ENCODE peak calls at places on chromosomes 2 and 18, in six cellular contexts. One of them, this sample, is unnamed.

GRCh38 chr18:54149078-54149697 is 75.3 kb downstream of the MBD2 start:
- DNase-seq in neuronal stem cell: no peak
- DNase-seq in mesendoderm: peak; percentile 83
- DNase-seq in IMR-90: peak; percentile 88
- DNase-seq in H1: no peak
- DNase-seq in trophoblast cell: peak; percentile 82
- DNase-seq in this sample: peak; percentile 91

GRCh38 chr2:66862871-66863650 is 428.1 kb downstream of the MEIS1 start:
- DNase-seq in neuronal stem cell: no peak
- DNase-seq in mesendoderm: no peak
- DNase-seq in IMR-90: peak; percentile 90
- DNase-seq in H1: no peak
- DNase-seq in trophoblast cell: peak; percentile 30
- DNase-seq in this sample: peak; percentile 72

GRCh38 chr2:7829241-7829640 is 852.6 kb upstream of the ID2 start:
- DNase-seq in neuronal stem cell: no peak
- DNase-seq in mesendoderm: no peak
- DNase-seq in IMR-90: peak; percentile 8
- DNase-seq in H1: no peak
- DNase-seq in trophoblast cell: no peak
- DNase-seq in this sample: no peak

GRCh38 chr2:46979611-46980010 is 64.0 kb upstream of the MCFD2 start:
- DNase-seq in neuronal stem cell: no peak
- DNase-seq in mesendoderm: no peak
- DNase-seq in IMR-90: no peak
- DNase-seq in H1: no peak
- DNase-seq in trophoblast cell: no peak
- DNase-seq in this sample: no peak

GRCh38 chr18:36376361-36376760 is 78.8 kb downstream of the FHOD3 start:
- DNase-seq in neuronal stem cell: no peak
- DNase-seq in mesendoderm: no peak
- DNase-seq in IMR-90: peak; percentile 64
- DNase-seq in H1: no peak
- DNase-seq in trophoblast cell: no peak
- DNase-seq in this sample: no peak

GRCh38 chr2:54503192-54503591 is 47.1 kb downstream of the SPTBN1 start:
- DNase-seq in neuronal stem cell: peak; percentile 45
- DNase-seq in mesendoderm: peak; percentile 82
- DNase-seq in IMR-90: peak; percentile 24
- DNase-seq in H1: no peak
- DNase-seq in trophoblast cell: no peak
- DNase-seq in this sample: no peak

GRCh38 chr18:21896732-21897336 is 156.2 kb downstream of the MIB1 start:
- DNase-seq in neuronal stem cell: no peak
- DNase-seq in mesendoderm: no peak
- DNase-seq in IMR-90: no peak
- DNase-seq in H1: no peak
- DNase-seq in trophoblast cell: no peak
- DNase-seq in this sample: no peak

GRCh38 chr2:37232131-37232933 is 874 bp downstream of the NDUFAF7 start:
- DNase-seq in neuronal stem cell: no peak
- DNase-seq in mesendoderm: peak; percentile 26
- DNase-seq in IMR-90: peak; percentile 27
- DNase-seq in H1: no peak
- DNase-seq in trophoblast cell: peak; percentile 39
- DNase-seq in this sample: no peak

GRCh38 chr2:222862068-222862914 is 1.5 kb downstream of the ACSL3 start:
- DNase-seq in neuronal stem cell: no peak
- DNase-seq in mesendoderm: no peak
- DNase-seq in IMR-90: peak; percentile 62
- DNase-seq in H1: no peak
- DNase-seq in trophoblast cell: no peak
- DNase-seq in this sample: peak; percentile 63

GRCh38 chr2:70920367-70920715 is 15.4 kb upstream of the ATP6V1B1 start:
- DNase-seq in neuronal stem cell: no peak
- DNase-seq in mesendoderm: no peak
- DNase-seq in IMR-90: no peak
- DNase-seq in H1: no peak
- DNase-seq in trophoblast cell: no peak
- DNase-seq in this sample: no peak

GRCh38 chr18:23529597-23529996 is 26.3 kb downstream of the RMC1 start:
- DNase-seq in neuronal stem cell: no peak
- DNase-seq in mesendoderm: peak; percentile 83
- DNase-seq in IMR-90: peak; percentile 62
- DNase-seq in H1: no peak
- DNase-seq in trophoblast cell: peak; percentile 28
- DNase-seq in this sample: peak; percentile 67

GRCh38 chr2:69600425-69600824 is 43.1 kb downstream of the AAK1 start:
- DNase-seq in neuronal stem cell: no peak
- DNase-seq in mesendoderm: no peak
- DNase-seq in IMR-90: no peak
- DNase-seq in H1: no peak
- DNase-seq in trophoblast cell: no peak
- DNase-seq in this sample: no peak

GRCh38 chr2:54456526-54457325 is 599 bp downstream of the SPTBN1 start:
- DNase-seq in neuronal stem cell: peak; percentile 67
- DNase-seq in mesendoderm: peak; percentile 59
- DNase-seq in IMR-90: peak; percentile 19
- DNase-seq in H1: no peak
- DNase-seq in trophoblast cell: no peak
- DNase-seq in this sample: peak; percentile 45

GRCh38 chr2:182650704-182651103 is 65.4 kb upstream of the DNAJC10 start:
- DNase-seq in neuronal stem cell: peak; percentile 14
- DNase-seq in mesendoderm: peak; percentile 52
- DNase-seq in IMR-90: peak; percentile 76
- DNase-seq in H1: no peak
- DNase-seq in trophoblast cell: peak; percentile 7
- DNase-seq in this sample: peak; percentile 75

GRCh38 chr18:62738638-62739037 is 23.3 kb downstream of the PHLPP1 start:
- DNase-seq in neuronal stem cell: no peak
- DNase-seq in mesendoderm: no peak
- DNase-seq in IMR-90: no peak
- DNase-seq in H1: no peak
- DNase-seq in trophoblast cell: no peak
- DNase-seq in this sample: no peak

GRCh38 chr2:140526575-140526974 is 1604.2 kb downstream of the LRP1B start:
- DNase-seq in neuronal stem cell: no peak
- DNase-seq in mesendoderm: peak; percentile 64
- DNase-seq in IMR-90: no peak
- DNase-seq in H1: no peak
- DNase-seq in trophoblast cell: no peak
- DNase-seq in this sample: no peak

GRCh38 chr18:70337139-70337972 is 48.5 kb downstream of the SOCS6 start:
- DNase-seq in neuronal stem cell: peak; percentile 6
- DNase-seq in mesendoderm: peak; percentile 96
- DNase-seq in IMR-90: peak; percentile 92
- DNase-seq in H1: peak; percentile 25
- DNase-seq in trophoblast cell: peak; percentile 89
- DNase-seq in this sample: peak; percentile 93

GRCh38 chr2:106745468-106745867 is 140.5 kb downstream of the ST6GAL2 start:
- DNase-seq in neuronal stem cell: no peak
- DNase-seq in mesendoderm: no peak
- DNase-seq in IMR-90: no peak
- DNase-seq in H1: no peak
- DNase-seq in trophoblast cell: no peak
- DNase-seq in this sample: no peak

GRCh38 chr18:59715966-59716369 is 18.7 kb upstream of the CCBE1 start:
- DNase-seq in neuronal stem cell: no peak
- DNase-seq in mesendoderm: no peak
- DNase-seq in IMR-90: peak; percentile 95
- DNase-seq in H1: no peak
- DNase-seq in trophoblast cell: peak; percentile 46
- DNase-seq in this sample: peak; percentile 86

GRCh38 chr18:40935423-40935822 is 1019.6 kb upstream of the PIK3C3 start:
- DNase-seq in neuronal stem cell: no peak
- DNase-seq in mesendoderm: peak; percentile 64
- DNase-seq in IMR-90: peak; percentile 15
- DNase-seq in H1: no peak
- DNase-seq in trophoblast cell: no peak
- DNase-seq in this sample: peak; percentile 20

GRCh38 chr2:20615046-20615465 is 35.8 kb downstream of the HS1BP3 start:
- DNase-seq in neuronal stem cell: no peak
- DNase-seq in mesendoderm: no peak
- DNase-seq in IMR-90: no peak
- DNase-seq in H1: no peak
- DNase-seq in trophoblast cell: no peak
- DNase-seq in this sample: no peak

GRCh38 chr2:3041841-3042600 is 335.6 kb downstream of the EIPR1 start:
- DNase-seq in neuronal stem cell: no peak
- DNase-seq in mesendoderm: no peak
- DNase-seq in IMR-90: no peak
- DNase-seq in H1: no peak
- DNase-seq in trophoblast cell: no peak
- DNase-seq in this sample: no peak

GRCh38 chr18:42338683-42339082 is 383.6 kb downstream of the PIK3C3 start:
- DNase-seq in neuronal stem cell: no peak
- DNase-seq in mesendoderm: no peak
- DNase-seq in IMR-90: no peak
- DNase-seq in H1: no peak
- DNase-seq in trophoblast cell: no peak
- DNase-seq in this sample: no peak

GRCh38 chr2:165793779-165794519 is at the start of gene GALNT3:
- DNase-seq in neuronal stem cell: peak; percentile 36
- DNase-seq in mesendoderm: peak; percentile 91
- DNase-seq in IMR-90: no peak
- DNase-seq in H1: peak; percentile 67
- DNase-seq in trophoblast cell: peak; percentile 97
- DNase-seq in this sample: peak; percentile 11

GRCh38 chr2:27915191-27915590 is 24.7 kb downstream of the BABAM2 start:
- DNase-seq in neuronal stem cell: no peak
- DNase-seq in mesendoderm: no peak
- DNase-seq in IMR-90: no peak
- DNase-seq in H1: no peak
- DNase-seq in trophoblast cell: no peak
- DNase-seq in this sample: no peak

GRCh38 chr2:239948100-239948881 is 76.9 kb downstream of the NDUFA10 start:
- DNase-seq in neuronal stem cell: no peak
- DNase-seq in mesendoderm: no peak
- DNase-seq in IMR-90: no peak
- DNase-seq in H1: no peak
- DNase-seq in trophoblast cell: no peak
- DNase-seq in this sample: no peak

GRCh38 chr2:175633227-175633626 is 368.8 kb downstream of the LNPK start:
- DNase-seq in neuronal stem cell: no peak
- DNase-seq in mesendoderm: no peak
- DNase-seq in IMR-90: no peak
- DNase-seq in H1: no peak
- DNase-seq in trophoblast cell: no peak
- DNase-seq in this sample: no peak

GRCh38 chr2:180924078-180924477 is 56.3 kb upstream of the UBE2E3 start:
- DNase-seq in neuronal stem cell: no peak
- DNase-seq in mesendoderm: no peak
- DNase-seq in IMR-90: no peak
- DNase-seq in H1: no peak
- DNase-seq in trophoblast cell: no peak
- DNase-seq in this sample: no peak

GRCh38 chr2:167708998-167709397 is 538.4 kb downstream of the STK39 start:
- DNase-seq in neuronal stem cell: no peak
- DNase-seq in mesendoderm: no peak
- DNase-seq in IMR-90: no peak
- DNase-seq in H1: no peak
- DNase-seq in trophoblast cell: no peak
- DNase-seq in this sample: no peak

GRCh38 chr2:127308586-127309138 is 14.7 kb upstream of the ERCC3 start:
- DNase-seq in neuronal stem cell: no peak
- DNase-seq in mesendoderm: no peak
- DNase-seq in IMR-90: no peak
- DNase-seq in H1: no peak
- DNase-seq in trophoblast cell: no peak
- DNase-seq in this sample: no peak

GRCh38 chr2:127314193-127314988 is 20.4 kb upstream of the ERCC3 start:
- DNase-seq in neuronal stem cell: no peak
- DNase-seq in mesendoderm: no peak
- DNase-seq in IMR-90: no peak
- DNase-seq in H1: no peak
- DNase-seq in trophoblast cell: no peak
- DNase-seq in this sample: no peak

GRCh38 chr2:127313359-127313758 is 19.4 kb upstream of the ERCC3 start:
- DNase-seq in neuronal stem cell: no peak
- DNase-seq in mesendoderm: no peak
- DNase-seq in IMR-90: no peak
- DNase-seq in H1: no peak
- DNase-seq in trophoblast cell: peak; percentile 2
- DNase-seq in this sample: no peak

GRCh38 chr2:127309468-127309867 is 15.5 kb upstream of the ERCC3 start:
- DNase-seq in neuronal stem cell: no peak
- DNase-seq in mesendoderm: no peak
- DNase-seq in IMR-90: no peak
- DNase-seq in H1: no peak
- DNase-seq in trophoblast cell: no peak
- DNase-seq in this sample: no peak

GRCh38 chr2:127310980-127311379 is 17.0 kb upstream of the ERCC3 start:
- DNase-seq in neuronal stem cell: no peak
- DNase-seq in mesendoderm: no peak
- DNase-seq in IMR-90: no peak
- DNase-seq in H1: no peak
- DNase-seq in trophoblast cell: no peak
- DNase-seq in this sample: no peak
- H3K36me3 ChIP-seq in neuronal stem cell: peaks cover 12% of the 10 kb centered on the region
- H3K36me3 ChIP-seq in mesendoderm: peaks cover 6% of the 10 kb centered on the region
- H3K36me3 ChIP-seq in IMR-90: peaks cover 32% of the 10 kb centered on the region
- H3K36me3 ChIP-seq in H1: peaks cover 3% of the 10 kb centered on the region
- H3K36me3 ChIP-seq in trophoblast cell: peaks cover 10% of the 10 kb centered on the region
- H3K36me3 ChIP-seq in this sample: peaks cover 87% of the 10 kb centered on the region

GRCh38 chr18:6248017-6248416 is 166.7 kb downstream of the L3MBTL4 start:
- DNase-seq in neuronal stem cell: no peak
- DNase-seq in mesendoderm: no peak
- DNase-seq in IMR-90: no peak
- DNase-seq in H1: no peak
- DNase-seq in trophoblast cell: no peak
- DNase-seq in this sample: no peak
- H2BK5ac ChIP-seq in neuronal stem cell: no peak overlapping the region
- H2BK5ac ChIP-seq in mesendoderm: no peak overlapping the region
- H2BK5ac ChIP-seq in IMR-90: no peak overlapping the region
- H2BK5ac ChIP-seq in H1: no peak overlapping the region
- H2BK5ac ChIP-seq in trophoblast cell: no peak overlapping the region
- H2BK5ac ChIP-seq in this sample: no peak overlapping the region

DNA sequence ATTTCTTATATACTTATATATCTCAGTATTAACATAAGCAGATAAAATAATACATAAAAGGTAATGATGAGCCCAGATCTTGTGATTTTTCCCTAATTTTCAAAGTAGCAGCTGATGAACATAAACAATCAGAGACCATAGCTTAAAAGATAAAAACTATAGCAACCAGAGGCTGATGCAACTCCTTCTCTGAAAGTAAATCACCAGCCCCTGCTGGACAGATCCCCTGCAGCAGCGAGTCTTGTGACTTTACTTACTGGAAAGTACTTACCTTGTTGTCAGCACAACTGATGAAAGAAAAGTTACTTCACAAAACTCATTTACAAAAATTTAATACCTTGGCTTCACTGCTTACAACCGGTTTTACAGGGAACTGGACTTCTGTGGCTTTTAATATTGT is 67.3 kb downstream of the GORASP2 start:
- DNase-seq in neuronal stem cell: no peak
- DNase-seq in mesendoderm: no peak
- DNase-seq in IMR-90: peak; percentile 53
- DNase-seq in H1: no peak
- DNase-seq in trophoblast cell: no peak
- DNase-seq in this sample: peak; percentile 37
- H3K36me3 ChIP-seq in neuronal stem cell: peaks cover 8% of the 10 kb centered on the region
- H3K36me3 ChIP-seq in mesendoderm: peaks cover 2% of the 10 kb centered on the region
- H3K36me3 ChIP-seq in IMR-90: peaks cover 12% of the 10 kb centered on the region
- H3K36me3 ChIP-seq in H1: peaks cover 10% of the 10 kb centered on the region
- H3K36me3 ChIP-seq in trophoblast cell: peaks cover 10% of the 10 kb centered on the region
- H3K36me3 ChIP-seq in this sample: peaks cover 86% of the 10 kb centered on the region

GRCh38 chr2:205273627-205274026 is 408.7 kb upstream of the NRP2 start:
- DNase-seq in neuronal stem cell: no peak
- DNase-seq in mesendoderm: no peak
- DNase-seq in IMR-90: no peak
- DNase-seq in H1: no peak
- DNase-seq in trophoblast cell: no peak
- DNase-seq in this sample: peak; percentile 8
- H2BK5ac ChIP-seq in neuronal stem cell: no peak overlapping the region
- H2BK5ac ChIP-seq in mesendoderm: no peak overlapping the region
- H2BK5ac ChIP-seq in IMR-90: no peak overlapping the region
- H2BK5ac ChIP-seq in H1: peak overlapping the region; percentile 57
- H2BK5ac ChIP-seq in trophoblast cell: no peak overlapping the region
- H2BK5ac ChIP-seq in this sample: no peak overlapping the region